ENCODE peak calls at places on chromosomes 11 and 22, in five cellular contexts. One of them, this sample, is unnamed. For H3K27me3, the result is how much of the 10 kb centered on the place peaks cover.

GRCh38 chr22:24247564-24248344 is 2.9 kb upstream of the GGT5 start:
- DNase-seq in tibial artery: peak
- DNase-seq in lung: peak
- DNase-seq in endothelial cell of umbilical vein: peak
- DNase-seq in CD8-positive, alpha-beta memory T cell: peak
- DNase-seq in this sample: peak

GRCh38 chr22:33918676-33919590 is 1.3 kb downstream of the LARGE1 start:
- DNase-seq in tibial artery: no peak
- DNase-seq in lung: no peak
- DNase-seq in endothelial cell of umbilical vein: no peak
- DNase-seq in CD8-positive, alpha-beta memory T cell: no peak
- DNase-seq in this sample: no peak

GRCh38 chr11:35237860-35238715 is 99.1 kb downstream of the CD44 start:
- DNase-seq in tibial artery: peak
- DNase-seq in lung: peak
- DNase-seq in endothelial cell of umbilical vein: peak
- DNase-seq in CD8-positive, alpha-beta memory T cell: peak
- DNase-seq in this sample: peak

GRCh38 chr11:86248609-86249008 is 4.1 kb downstream of the EED start:
- DNase-seq in tibial artery: no peak
- DNase-seq in lung: no peak
- DNase-seq in endothelial cell of umbilical vein: no peak
- DNase-seq in CD8-positive, alpha-beta memory T cell: no peak
- DNase-seq in this sample: no peak

GRCh38 chr11:65419460-65419772 is 3.2 kb upstream of the NEAT1 start:
- DNase-seq in tibial artery: peak
- DNase-seq in lung: no peak
- DNase-seq in endothelial cell of umbilical vein: no peak
- DNase-seq in CD8-positive, alpha-beta memory T cell: no peak
- DNase-seq in this sample: no peak

GRCh38 chr11:32137263-32137662 is 46.4 kb downstream of the RCN1 start:
- DNase-seq in tibial artery: no peak
- DNase-seq in lung: no peak
- DNase-seq in endothelial cell of umbilical vein: peak
- DNase-seq in CD8-positive, alpha-beta memory T cell: no peak
- DNase-seq in this sample: no peak

GRCh38 chr11:12195773-12196172 is 85.4 kb downstream of the MICAL2 start:
- DNase-seq in tibial artery: no peak
- DNase-seq in lung: no peak
- DNase-seq in endothelial cell of umbilical vein: no peak
- DNase-seq in CD8-positive, alpha-beta memory T cell: peak
- DNase-seq in this sample: peak

GRCh38 chr11:118621898-118622375 is 14.5 kb downstream of the PHLDB1 start:
- DNase-seq in tibial artery: no peak
- DNase-seq in lung: no peak
- DNase-seq in endothelial cell of umbilical vein: peak
- DNase-seq in CD8-positive, alpha-beta memory T cell: no peak
- DNase-seq in this sample: no peak

GRCh38 chr22:38456272-38456837 is 1.4 kb upstream of the KCNJ4 start:
- DNase-seq in tibial artery: no peak
- DNase-seq in lung: no peak
- DNase-seq in endothelial cell of umbilical vein: no peak
- DNase-seq in CD8-positive, alpha-beta memory T cell: no peak
- DNase-seq in this sample: no peak

GRCh38 chr22:29320546-29320945 is 5.0 kb upstream of the RASL10A start:
- DNase-seq in tibial artery: no peak
- DNase-seq in lung: no peak
- DNase-seq in endothelial cell of umbilical vein: no peak
- DNase-seq in CD8-positive, alpha-beta memory T cell: no peak
- DNase-seq in this sample: no peak

GRCh38 chr11:10699072-10699471 is 5.5 kb upstream of the IRAG1 start:
- DNase-seq in tibial artery: no peak
- DNase-seq in lung: no peak
- DNase-seq in endothelial cell of umbilical vein: no peak
- DNase-seq in CD8-positive, alpha-beta memory T cell: no peak
- DNase-seq in this sample: no peak

GRCh38 chr11:133026952-133027351 is 505.3 kb downstream of the OPCML start:
- DNase-seq in tibial artery: no peak
- DNase-seq in lung: no peak
- DNase-seq in endothelial cell of umbilical vein: no peak
- DNase-seq in CD8-positive, alpha-beta memory T cell: no peak
- DNase-seq in this sample: no peak

GRCh38 chr11:8225589-8226036 is 38.1 kb downstream of the LMO1 start:
- DNase-seq in tibial artery: peak
- DNase-seq in lung: peak
- DNase-seq in endothelial cell of umbilical vein: peak
- DNase-seq in CD8-positive, alpha-beta memory T cell: peak
- DNase-seq in this sample: peak

GRCh38 chr11:64224891-64225607 is 937 bp downstream of the TRPT1 start:
- DNase-seq in tibial artery: peak
- DNase-seq in lung: no peak
- DNase-seq in endothelial cell of umbilical vein: no peak
- DNase-seq in CD8-positive, alpha-beta memory T cell: no peak
- DNase-seq in this sample: no peak

GRCh38 chr11:95699631-95700470 is 89.7 kb downstream of the FAM76B start:
- DNase-seq in tibial artery: no peak
- DNase-seq in lung: no peak
- DNase-seq in endothelial cell of umbilical vein: no peak
- DNase-seq in CD8-positive, alpha-beta memory T cell: peak
- DNase-seq in this sample: no peak

GRCh38 chr22:20232781-20233180 is 35.3 kb downstream of the RTN4R start:
- DNase-seq in tibial artery: no peak
- DNase-seq in lung: no peak
- DNase-seq in endothelial cell of umbilical vein: no peak
- DNase-seq in CD8-positive, alpha-beta memory T cell: no peak
- DNase-seq in this sample: no peak
- H3K27me3 ChIP-seq in tibial artery: under half
- H3K27me3 ChIP-seq in lung: under half
- H3K27me3 ChIP-seq in endothelial cell of umbilical vein: under half
- H3K27me3 ChIP-seq in CD8-positive, alpha-beta memory T cell: under half
- H3K27me3 ChIP-seq in this sample: under half

DNA sequence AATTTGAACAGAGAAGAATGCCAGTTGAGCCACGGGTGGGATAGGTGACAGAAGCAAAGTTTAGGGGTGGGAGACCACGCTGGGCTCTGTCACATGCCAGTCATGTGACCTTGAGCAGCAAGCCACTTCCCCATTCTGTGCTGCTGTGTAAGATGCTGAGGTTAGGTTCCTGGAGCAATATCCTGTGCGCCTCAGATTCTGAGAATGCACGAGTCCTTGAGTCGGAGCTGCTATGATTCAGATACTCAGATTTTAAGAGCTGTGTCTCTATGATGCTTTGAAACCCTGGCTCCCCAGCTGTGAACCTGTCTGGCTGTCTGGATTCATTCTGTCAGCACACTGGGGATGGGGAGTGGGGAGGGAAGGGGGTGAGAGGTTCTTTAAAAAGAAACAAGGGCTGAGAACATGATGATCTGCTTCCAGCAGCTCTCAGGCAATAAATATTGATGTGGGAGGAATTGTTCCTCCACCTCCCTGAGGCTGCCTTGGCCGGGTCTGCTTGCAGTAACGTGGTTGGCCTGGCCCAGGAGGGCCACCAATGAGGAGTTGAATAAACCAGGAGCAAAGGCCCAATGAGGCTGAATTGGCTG is 24.0 kb downstream of the SLCO2B1 start:
- DNase-seq in tibial artery: peak
- DNase-seq in lung: no peak
- DNase-seq in endothelial cell of umbilical vein: no peak
- DNase-seq in CD8-positive, alpha-beta memory T cell: no peak
- DNase-seq in this sample: no peak
- H3K27ac ChIP-seq in tibial artery: no peak
- H3K27ac ChIP-seq in lung: peak
- H3K27ac ChIP-seq in endothelial cell of umbilical vein: no peak
- H3K27ac ChIP-seq in CD8-positive, alpha-beta memory T cell: no peak
- H3K27ac ChIP-seq in this sample: peak

DNA sequence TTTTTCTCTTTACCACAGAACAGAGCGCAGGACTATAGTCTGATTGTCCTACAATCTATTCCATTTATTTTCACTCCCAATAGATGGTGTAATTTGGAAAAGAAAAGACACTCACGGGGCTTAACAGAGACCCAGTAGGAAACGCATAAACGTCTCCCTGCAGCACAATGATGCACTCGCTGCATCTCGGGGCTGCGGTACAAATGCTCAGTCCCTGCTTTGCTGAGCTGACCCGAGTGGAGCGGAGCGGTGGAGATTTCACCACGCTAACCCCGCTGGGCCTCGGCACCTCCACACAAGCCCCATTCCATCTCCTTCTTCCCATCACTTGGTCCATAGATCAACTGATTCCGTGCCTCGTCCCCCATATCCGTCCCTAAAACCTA is 1.5 kb downstream of the FEZ1 start:
- DNase-seq in tibial artery: no peak
- DNase-seq in lung: no peak
- DNase-seq in endothelial cell of umbilical vein: no peak
- DNase-seq in CD8-positive, alpha-beta memory T cell: no peak
- DNase-seq in this sample: no peak
- H3K4me3 ChIP-seq in tibial artery: peak
- H3K4me3 ChIP-seq in lung: no peak
- H3K4me3 ChIP-seq in endothelial cell of umbilical vein: peak
- H3K4me3 ChIP-seq in CD8-positive, alpha-beta memory T cell: peak
- H3K4me3 ChIP-seq in this sample: no peak

GRCh38 chr11:2138075-2138435 is 1.1 kb downstream of the IGF2 start:
- DNase-seq in tibial artery: no peak
- DNase-seq in lung: no peak
- DNase-seq in endothelial cell of umbilical vein: no peak
- DNase-seq in CD8-positive, alpha-beta memory T cell: no peak
- DNase-seq in this sample: no peak

GRCh38 chr11:2136209-2136951 is 2.8 kb downstream of the IGF2 start:
- DNase-seq in tibial artery: no peak
- DNase-seq in lung: no peak
- DNase-seq in endothelial cell of umbilical vein: no peak
- DNase-seq in CD8-positive, alpha-beta memory T cell: no peak
- DNase-seq in this sample: no peak

GRCh38 chr11:2135648-2136201 is 3.5 kb downstream of the IGF2 start:
- DNase-seq in tibial artery: no peak
- DNase-seq in lung: no peak
- DNase-seq in endothelial cell of umbilical vein: no peak
- DNase-seq in CD8-positive, alpha-beta memory T cell: no peak
- DNase-seq in this sample: no peak

GRCh38 chr11:2137202-2138071 is 1.8 kb downstream of the IGF2 start:
- DNase-seq in tibial artery: peak
- DNase-seq in lung: peak
- DNase-seq in endothelial cell of umbilical vein: peak
- DNase-seq in CD8-positive, alpha-beta memory T cell: no peak
- DNase-seq in this sample: no peak

GRCh38 chr11:2136952-2137201 is 2.3 kb downstream of the IGF2 start:
- DNase-seq in tibial artery: no peak
- DNase-seq in lung: no peak
- DNase-seq in endothelial cell of umbilical vein: no peak
- DNase-seq in CD8-positive, alpha-beta memory T cell: no peak
- DNase-seq in this sample: no peak
- H3K27me3 ChIP-seq in tibial artery: under half
- H3K27me3 ChIP-seq in lung: under half
- H3K27me3 ChIP-seq in endothelial cell of umbilical vein: under half
- H3K27me3 ChIP-seq in CD8-positive, alpha-beta memory T cell: under half
- H3K27me3 ChIP-seq in this sample: under half

GRCh38 chr22:19197997-19198865 is 19.7 kb upstream of the SLC25A1 start:
- DNase-seq in tibial artery: no peak
- DNase-seq in lung: no peak
- DNase-seq in endothelial cell of umbilical vein: no peak
- DNase-seq in CD8-positive, alpha-beta memory T cell: no peak
- DNase-seq in this sample: no peak
- H3K27ac ChIP-seq in tibial artery: no peak
- H3K27ac ChIP-seq in lung: no peak
- H3K27ac ChIP-seq in endothelial cell of umbilical vein: no peak
- H3K27ac ChIP-seq in CD8-positive, alpha-beta memory T cell: no peak
- H3K27ac ChIP-seq in this sample: no peak